ENCODE peak calls at places on chromosome 7, in five cellular contexts. K is psoas muscle, P is gastrocnemius medialis, Z is mammary epithelial cell, W is HepG2. O is an unnamed sample. For H3K27me3, the result is how much of the 10 kb centered on the place peaks cover.

GRCh38 chr7:102284891-102285540 is 1.7 kb upstream of the SH2B2 start:
- DNase-seq in W (no peak), P (no peak), K (peak), Z (no peak), O (no peak)

GRCh38 chr7:29987821-29988317 is 1.7 kb downstream of the SCRN1 start:
- DNase-seq in K (no peak), P (no peak), Z (peak), W (peak), O (no peak)

GRCh38 chr7:81155654-81156373 is 237.0 kb upstream of the SEMA3C start:
- DNase-seq in K (no peak), P (no peak), W (peak), Z (peak), O (no peak)

GRCh38 chr7:72435913-72436480 is 23.9 kb upstream of the CALN1 start:
- DNase-seq in K (no peak), P (no peak), Z (no peak), W (no peak), O (no peak)

GRCh38 chr7:1737523-1737922 is 67.4 kb downstream of the ELFN1 start:
- DNase-seq in P (no peak), Z (no peak), K (no peak), W (no peak), O (no peak)

GRCh38 chr7:158991824-158992621 is 135.7 kb downstream of the DYNC2I1 start:
- DNase-seq in K (no peak), Z (no peak), P (no peak), W (no peak), O (no peak)

GRCh38 chr7:44415047-44415446 is 75.4 kb downstream of the NUDCD3 start:
- DNase-seq in Z (peak), W (no peak), P (no peak), K (no peak), O (no peak)

GRCh38 chr7:130334274-130334673 is 10.3 kb upstream of the CPA5 start:
- DNase-seq in W (no peak), P (no peak), Z (no peak), K (no peak), O (no peak)

GRCh38 chr7:886626-887487 is 10.5 kb downstream of the GET4 start:
- DNase-seq in P (peak), K (peak), W (no peak), Z (no peak), O (no peak)

GRCh38 chr7:129857313-129857712 is 95.4 kb downstream of the UBE2H start:
- DNase-seq in K (no peak), W (no peak), P (no peak), Z (no peak), O (no peak)

GRCh38 chr7:909358-910329 is 33.3 kb downstream of the GET4 start:
- DNase-seq in W (no peak), K (peak), Z (no peak), P (peak), O (no peak)

GRCh38 chr7:51141451-51141971 is 175.1 kb downstream of the COBL start:
- DNase-seq in P (no peak), K (no peak), W (no peak), Z (peak), O (no peak)

GRCh38 chr7:141071260-141071854 is 2.5 kb upstream of the TMEM178B start:
- DNase-seq in P (no peak), W (peak), K (peak), Z (no peak), O (no peak)

GRCh38 chr7:2030475-2031456 is 202.0 kb downstream of the MAD1L1 start:
- DNase-seq in P (no peak), K (peak), Z (no peak), W (no peak), O (no peak)

GRCh38 chr7:77985974-77986339 is 187.4 kb downstream of the PHTF2 start:
- DNase-seq in W (no peak), P (no peak), Z (no peak), K (no peak), O (no peak)

GRCh38 chr7:150979706-150980390 is 1.7 kb upstream of the KCNH2 start:
- DNase-seq in P (no peak), Z (no peak), W (no peak), K (no peak), O (no peak)

GRCh38 chr7:71563276-71563675 is 431.3 kb downstream of the GALNT17 start:
- DNase-seq in W (no peak), P (no peak), Z (no peak), K (no peak), O (no peak)

GRCh38 chr7:100257017-100257416 is 37.3 kb downstream of the PVRIG start:
- DNase-seq in W (no peak), K (no peak), P (no peak), Z (no peak), O (no peak)

GRCh38 chr7:25180946-25181345 is 47.3 kb downstream of the NPVF start:
- DNase-seq in Z (no peak), P (no peak), K (no peak), W (no peak), O (no peak)
- H3K4me3 ChIP-seq in Z (no peak), P (peak), K (peak), W (no peak), O (peak)

GRCh38 chr7:39400836-39401235 is 165.4 kb upstream of the YAE1 start:
- DNase-seq in W (no peak), Z (no peak), K (no peak), P (no peak), O (no peak)
- H3K27me3 ChIP-seq in W (under half), Z (under half), K (under half), P (under half), O (under half)

GRCh38 chr7:27176962-27177794 is 3.1 kb upstream of the HOXA10 start:
- DNase-seq in W (no peak), K (no peak), Z (no peak), P (peak), O (no peak)
- H3K4me3 ChIP-seq in W (no peak), K (peak), Z (no peak), P (peak), O (no peak)

GRCh38 chr7:26868841-26869505 is 4.6 kb upstream of the SKAP2 start:
- DNase-seq in W (no peak), Z (peak), P (no peak), K (no peak), O (no peak)

GRCh38 chr7:26863504-26864308 is 684 bp downstream of the SKAP2 start:
- DNase-seq in K (no peak), P (no peak), W (peak), Z (peak), O (no peak)

GRCh38 chr7:26862806-26863205 is 1.6 kb downstream of the SKAP2 start:
- DNase-seq in P (no peak), Z (peak), K (no peak), W (no peak), O (no peak)

GRCh38 chr7:26864309-26865093 is at the start of gene SKAP2:
- DNase-seq in K (peak), P (peak), Z (peak), W (peak), O (peak)

GRCh38 chr7:26865094-26865388 is 651 bp upstream of the SKAP2 start:
- DNase-seq in K (peak), W (no peak), P (no peak), Z (no peak), O (no peak)
- H3K27me3 ChIP-seq in K (under half), W (under half), P (under half), Z (under half), O (under half)

O was measured in thoracic aorta.